ENCODE peak calls at places on chromosomes 11 and 22, in nine cellular contexts. One of them, this sample, is unnamed.

GRCh38 chr11:65826972-65827773 is 6.6 kb upstream of the SNX32 start:
- DNase-seq in upper lobe of right lung: no peak
- DNase-seq in thoracic aorta: no peak
- DNase-seq in naive thymus-derived CD4-positive, alpha-beta T cell: no peak
- DNase-seq in pancreas: no peak
- DNase-seq in lower lobe of right lung: no peak
- DNase-seq in Peyer's patch: peak; percentile 73
- DNase-seq in CD8-positive, alpha-beta T cell: no peak
- DNase-seq in neural progenitor cell: no peak
- DNase-seq in this sample: no peak

GRCh38 chr11:120832609-120833221 is 191.2 kb upstream of the TBCEL start:
- DNase-seq in Peyer's patch: no peak
- DNase-seq in lower lobe of right lung: no peak
- DNase-seq in neural progenitor cell: peak; percentile 68
- DNase-seq in pancreas: no peak
- DNase-seq in CD8-positive, alpha-beta T cell: no peak
- DNase-seq in thoracic aorta: no peak
- DNase-seq in upper lobe of right lung: no peak
- DNase-seq in naive thymus-derived CD4-positive, alpha-beta T cell: no peak
- DNase-seq in this sample: no peak

GRCh38 chr11:118929496-118930151 is 3.9 kb upstream of the BCL9L start:
- DNase-seq in thoracic aorta: peak; percentile 75
- DNase-seq in naive thymus-derived CD4-positive, alpha-beta T cell: peak; percentile 79
- DNase-seq in lower lobe of right lung: peak; percentile 89
- DNase-seq in CD8-positive, alpha-beta T cell: peak; percentile 92
- DNase-seq in neural progenitor cell: peak; percentile 94
- DNase-seq in Peyer's patch: peak; percentile 94
- DNase-seq in upper lobe of right lung: peak; percentile 92
- DNase-seq in pancreas: peak; percentile 95
- DNase-seq in this sample: peak; percentile 90

GRCh38 chr11:19117760-19118097 is 761 bp downstream of the ZDHHC13 start:
- DNase-seq in Peyer's patch: no peak
- DNase-seq in thoracic aorta: no peak
- DNase-seq in upper lobe of right lung: no peak
- DNase-seq in naive thymus-derived CD4-positive, alpha-beta T cell: no peak
- DNase-seq in CD8-positive, alpha-beta T cell: no peak
- DNase-seq in neural progenitor cell: no peak
- DNase-seq in pancreas: no peak
- DNase-seq in lower lobe of right lung: no peak
- DNase-seq in this sample: no peak

GRCh38 chr22:47095395-47096122 is 333.1 kb downstream of the TBC1D22A start:
- DNase-seq in pancreas: no peak
- DNase-seq in CD8-positive, alpha-beta T cell: no peak
- DNase-seq in thoracic aorta: no peak
- DNase-seq in upper lobe of right lung: no peak
- DNase-seq in naive thymus-derived CD4-positive, alpha-beta T cell: no peak
- DNase-seq in lower lobe of right lung: no peak
- DNase-seq in neural progenitor cell: no peak
- DNase-seq in Peyer's patch: no peak
- DNase-seq in this sample: no peak

GRCh38 chr11:44564653-44565007 is 833 bp upstream of the CD82 start:
- DNase-seq in lower lobe of right lung: peak; percentile 88
- DNase-seq in thoracic aorta: peak; percentile 83
- DNase-seq in Peyer's patch: peak; percentile 82
- DNase-seq in upper lobe of right lung: peak; percentile 90
- DNase-seq in naive thymus-derived CD4-positive, alpha-beta T cell: no peak
- DNase-seq in neural progenitor cell: no peak
- DNase-seq in CD8-positive, alpha-beta T cell: no peak
- DNase-seq in pancreas: peak; percentile 81
- DNase-seq in this sample: no peak

GRCh38 chr11:299081-299891 is at the start of gene IFITM5:
- DNase-seq in Peyer's patch: no peak
- DNase-seq in upper lobe of right lung: peak; percentile 64
- DNase-seq in CD8-positive, alpha-beta T cell: peak; percentile 18
- DNase-seq in lower lobe of right lung: peak; percentile 44
- DNase-seq in naive thymus-derived CD4-positive, alpha-beta T cell: no peak
- DNase-seq in pancreas: no peak
- DNase-seq in neural progenitor cell: no peak
- DNase-seq in thoracic aorta: no peak
- DNase-seq in this sample: no peak

GRCh38 chr11:113202431-113202830 is 112.0 kb upstream of the TTC12 start:
- DNase-seq in pancreas: no peak
- DNase-seq in lower lobe of right lung: no peak
- DNase-seq in naive thymus-derived CD4-positive, alpha-beta T cell: no peak
- DNase-seq in upper lobe of right lung: no peak
- DNase-seq in Peyer's patch: no peak
- DNase-seq in CD8-positive, alpha-beta T cell: no peak
- DNase-seq in thoracic aorta: no peak
- DNase-seq in neural progenitor cell: no peak
- DNase-seq in this sample: no peak

GRCh38 chr11:8796926-8797325 is 114.1 kb upstream of the AKIP1 start:
- DNase-seq in thoracic aorta: no peak
- DNase-seq in lower lobe of right lung: no peak
- DNase-seq in Peyer's patch: no peak
- DNase-seq in pancreas: no peak
- DNase-seq in CD8-positive, alpha-beta T cell: no peak
- DNase-seq in neural progenitor cell: no peak
- DNase-seq in naive thymus-derived CD4-positive, alpha-beta T cell: no peak
- DNase-seq in upper lobe of right lung: no peak
- DNase-seq in this sample: no peak

GRCh38 chr11:20112291-20113146 is 47.8 kb downstream of the DBX1 start:
- DNase-seq in Peyer's patch: peak; percentile 87
- DNase-seq in thoracic aorta: peak; percentile 85
- DNase-seq in neural progenitor cell: no peak
- DNase-seq in pancreas: peak; percentile 89
- DNase-seq in upper lobe of right lung: peak; percentile 72
- DNase-seq in lower lobe of right lung: no peak
- DNase-seq in CD8-positive, alpha-beta T cell: no peak
- DNase-seq in naive thymus-derived CD4-positive, alpha-beta T cell: no peak
- DNase-seq in this sample: no peak

GRCh38 chr11:5967708-5968107 is 586 bp downstream of the OR56A5 start:
- DNase-seq in Peyer's patch: no peak
- DNase-seq in pancreas: no peak
- DNase-seq in upper lobe of right lung: no peak
- DNase-seq in thoracic aorta: no peak
- DNase-seq in neural progenitor cell: no peak
- DNase-seq in CD8-positive, alpha-beta T cell: no peak
- DNase-seq in naive thymus-derived CD4-positive, alpha-beta T cell: no peak
- DNase-seq in lower lobe of right lung: no peak
- DNase-seq in this sample: no peak

GRCh38 chr22:45996241-45997076 is 19.5 kb upstream of the WNT7B start:
- DNase-seq in Peyer's patch: peak; percentile 70
- DNase-seq in thoracic aorta: no peak
- DNase-seq in upper lobe of right lung: peak; percentile 84
- DNase-seq in neural progenitor cell: no peak
- DNase-seq in naive thymus-derived CD4-positive, alpha-beta T cell: no peak
- DNase-seq in pancreas: peak; percentile 55
- DNase-seq in lower lobe of right lung: peak; percentile 86
- DNase-seq in CD8-positive, alpha-beta T cell: peak; percentile 15
- DNase-seq in this sample: no peak

DNA sequence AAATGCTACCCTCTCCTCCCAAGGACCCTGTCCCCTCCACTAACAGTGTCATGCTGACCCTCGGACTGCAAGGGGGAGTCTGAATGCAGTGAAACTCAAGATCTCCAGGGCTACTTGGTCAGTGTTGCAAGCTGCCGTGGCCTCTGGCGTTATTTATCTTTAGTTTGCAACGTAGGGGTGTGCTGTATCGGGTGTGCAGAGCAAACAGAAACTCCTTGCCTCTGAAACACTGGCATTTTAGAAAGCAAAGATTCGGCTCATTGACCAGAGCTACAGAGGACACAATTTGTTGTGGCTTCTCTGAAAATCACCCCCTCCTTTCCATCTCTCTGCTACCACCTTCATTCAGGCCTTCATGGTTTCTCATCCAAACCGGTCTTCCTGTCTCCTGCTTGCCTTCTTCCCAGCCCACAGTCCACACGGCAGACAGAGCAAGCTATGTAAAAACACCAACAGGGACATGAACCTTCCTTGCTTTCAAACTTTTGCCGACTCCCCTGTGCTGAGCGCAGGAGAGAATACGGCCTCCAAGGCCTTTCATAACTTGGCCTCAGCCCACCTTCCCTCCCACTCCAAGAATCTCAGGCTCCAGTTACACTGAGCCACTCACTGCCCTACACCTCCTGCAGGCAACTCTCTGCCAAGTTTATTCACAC is 14.9 kb downstream of the FZD4 start:
- DNase-seq in naive thymus-derived CD4-positive, alpha-beta T cell: no peak
- DNase-seq in neural progenitor cell: no peak
- DNase-seq in pancreas: peak; percentile 48
- DNase-seq in thoracic aorta: no peak
- DNase-seq in Peyer's patch: no peak
- DNase-seq in upper lobe of right lung: no peak
- DNase-seq in CD8-positive, alpha-beta T cell: no peak
- DNase-seq in lower lobe of right lung: no peak
- DNase-seq in this sample: no peak
- H3K27ac ChIP-seq in naive thymus-derived CD4-positive, alpha-beta T cell: no peak overlapping the region
- H3K27ac ChIP-seq in neural progenitor cell: no peak overlapping the region
- H3K27ac ChIP-seq in pancreas: peak overlapping the region; percentile 63
- H3K27ac ChIP-seq in thoracic aorta: peak overlapping the region; percentile 70
- H3K27ac ChIP-seq in Peyer's patch: peak overlapping the region; percentile 56
- H3K27ac ChIP-seq in upper lobe of right lung: peak overlapping the region; percentile 75
- H3K27ac ChIP-seq in CD8-positive, alpha-beta T cell: no peak overlapping the region
- H3K27ac ChIP-seq in lower lobe of right lung: peak overlapping the region; percentile 73
- H3K27ac ChIP-seq in this sample: no peak overlapping the region

DNA sequence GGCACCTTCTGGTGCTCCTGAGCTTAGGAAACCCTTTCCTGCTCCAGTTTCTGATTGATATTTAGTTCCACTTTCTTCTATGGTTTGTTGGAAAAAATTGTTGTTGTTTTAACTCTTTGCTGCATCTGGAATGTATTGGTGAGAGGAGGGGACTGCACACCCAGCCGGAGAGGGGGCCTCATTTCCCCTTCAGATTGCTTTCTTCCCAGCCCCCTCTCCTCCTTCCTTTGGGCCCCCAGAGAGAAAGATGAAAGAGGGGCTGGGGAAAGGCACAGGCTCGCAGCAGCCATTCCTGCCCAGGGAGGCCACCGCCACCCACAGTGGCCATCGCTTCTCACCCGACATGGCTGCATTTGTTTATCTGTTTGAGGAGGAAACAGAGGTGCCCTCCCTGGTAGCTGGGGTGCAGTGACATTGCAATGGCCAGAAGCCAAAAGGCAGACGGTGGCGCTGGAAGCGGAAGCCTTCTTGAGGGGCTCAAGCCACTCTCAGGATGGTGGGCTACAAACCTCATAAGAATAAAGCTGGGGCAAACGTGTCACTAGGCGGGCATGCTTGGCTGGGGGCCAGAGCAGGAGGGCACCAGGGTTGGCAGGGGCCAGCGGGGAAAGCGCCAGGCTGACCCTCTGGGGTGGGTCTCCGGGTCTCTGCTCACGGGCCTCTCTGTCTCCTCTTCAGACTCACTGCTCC is 12.4 kb downstream of the TNNT3 start:
- DNase-seq in Peyer's patch: no peak
- DNase-seq in lower lobe of right lung: no peak
- DNase-seq in CD8-positive, alpha-beta T cell: no peak
- DNase-seq in thoracic aorta: no peak
- DNase-seq in naive thymus-derived CD4-positive, alpha-beta T cell: no peak
- DNase-seq in pancreas: no peak
- DNase-seq in neural progenitor cell: no peak
- DNase-seq in upper lobe of right lung: no peak
- DNase-seq in this sample: no peak
- H3K4me1 ChIP-seq in Peyer's patch: no peaks in the 10 kb centered on the region
- H3K4me1 ChIP-seq in lower lobe of right lung: no peaks in the 10 kb centered on the region
- H3K4me1 ChIP-seq in CD8-positive, alpha-beta T cell: no peaks in the 10 kb centered on the region
- H3K4me1 ChIP-seq in thoracic aorta: no peaks in the 10 kb centered on the region
- H3K4me1 ChIP-seq in naive thymus-derived CD4-positive, alpha-beta T cell: no peaks in the 10 kb centered on the region
- H3K4me1 ChIP-seq in pancreas: no peaks in the 10 kb centered on the region
- H3K4me1 ChIP-seq in neural progenitor cell: peaks cover 4% of the 10 kb centered on the region
- H3K4me1 ChIP-seq in upper lobe of right lung: no peaks in the 10 kb centered on the region
- H3K4me1 ChIP-seq in this sample: no peaks in the 10 kb centered on the region

DNA sequence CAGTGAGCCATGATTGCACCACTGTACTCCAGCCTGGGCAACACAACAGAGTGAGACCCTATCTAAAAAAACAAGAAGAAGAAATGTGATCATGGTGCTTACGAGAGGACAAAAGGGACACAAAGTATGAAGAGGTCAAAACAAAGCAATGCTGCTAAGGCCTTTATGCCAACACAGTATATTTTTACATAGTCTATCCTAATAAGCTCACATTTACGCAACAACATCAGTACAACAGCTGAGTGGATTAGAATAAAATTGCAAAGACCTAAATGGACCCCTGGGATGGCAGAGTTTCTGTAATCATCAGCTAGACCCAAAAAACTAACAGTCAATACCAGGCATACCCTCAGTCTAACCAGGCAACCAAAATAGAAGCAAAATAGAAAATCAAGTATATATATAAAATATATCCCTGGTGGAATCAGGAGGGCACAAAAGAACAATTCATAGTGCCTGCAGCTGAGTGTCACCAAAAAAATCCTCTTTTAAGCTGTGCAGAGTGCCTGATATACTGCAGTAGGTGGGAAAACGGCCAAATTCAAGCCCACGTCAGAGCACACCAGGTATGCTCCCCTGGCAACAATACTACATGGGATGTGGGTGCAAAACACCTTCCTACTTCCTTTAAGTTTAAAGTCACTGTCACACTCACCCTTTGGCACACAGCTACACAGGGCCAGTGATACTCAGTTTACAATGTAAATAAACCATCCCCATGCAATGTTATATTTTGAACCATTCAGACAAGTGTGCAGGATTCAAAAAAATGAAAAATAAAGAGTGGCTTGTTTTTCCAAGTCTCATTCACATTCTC is 57.8 kb downstream of the RBFOX2 start:
- DNase-seq in naive thymus-derived CD4-positive, alpha-beta T cell: no peak
- DNase-seq in pancreas: no peak
- DNase-seq in CD8-positive, alpha-beta T cell: no peak
- DNase-seq in neural progenitor cell: no peak
- DNase-seq in upper lobe of right lung: no peak
- DNase-seq in lower lobe of right lung: no peak
- DNase-seq in thoracic aorta: no peak
- DNase-seq in Peyer's patch: no peak
- DNase-seq in this sample: no peak
- H3K27ac ChIP-seq in naive thymus-derived CD4-positive, alpha-beta T cell: no peak overlapping the region
- H3K27ac ChIP-seq in pancreas: peak overlapping the region; percentile 90
- H3K27ac ChIP-seq in CD8-positive, alpha-beta T cell: no peak overlapping the region
- H3K27ac ChIP-seq in neural progenitor cell: no peak overlapping the region
- H3K27ac ChIP-seq in upper lobe of right lung: peak overlapping the region; percentile 20
- H3K27ac ChIP-seq in lower lobe of right lung: peak overlapping the region; percentile 57
- H3K27ac ChIP-seq in thoracic aorta: peak overlapping the region; percentile 87
- H3K27ac ChIP-seq in Peyer's patch: no peak overlapping the region
- H3K27ac ChIP-seq in this sample: no peak overlapping the region

DNA sequence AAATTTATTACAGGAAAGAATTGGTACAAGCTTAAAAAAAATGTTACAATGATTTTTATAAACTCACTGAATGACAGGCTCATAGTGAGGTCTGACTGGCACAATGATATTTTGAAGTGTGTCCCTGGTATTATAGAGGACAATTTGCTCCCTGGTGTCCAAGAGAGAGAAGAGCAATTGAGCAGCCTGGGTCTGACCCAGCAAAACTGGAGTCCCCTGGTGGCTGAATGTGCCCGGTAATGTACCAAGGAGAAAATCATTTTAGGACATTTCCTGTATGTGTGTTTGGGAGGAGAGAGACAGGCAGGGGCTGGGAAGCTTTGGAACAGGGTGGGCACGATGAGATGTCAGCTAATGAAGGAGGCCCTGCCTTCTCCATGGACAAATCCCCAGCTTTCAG is 125.3 kb downstream of the APOL5 start:
- DNase-seq in neural progenitor cell: peak; percentile 57
- DNase-seq in lower lobe of right lung: no peak
- DNase-seq in naive thymus-derived CD4-positive, alpha-beta T cell: no peak
- DNase-seq in pancreas: no peak
- DNase-seq in Peyer's patch: peak; percentile 53
- DNase-seq in CD8-positive, alpha-beta T cell: no peak
- DNase-seq in thoracic aorta: no peak
- DNase-seq in upper lobe of right lung: no peak
- DNase-seq in this sample: no peak
- H3K4me1 ChIP-seq in neural progenitor cell: peaks cover 12% of the 10 kb centered on the region
- H3K4me1 ChIP-seq in lower lobe of right lung: peaks cover 21% of the 10 kb centered on the region
- H3K4me1 ChIP-seq in naive thymus-derived CD4-positive, alpha-beta T cell: peaks cover 4% of the 10 kb centered on the region
- H3K4me1 ChIP-seq in pancreas: peaks cover 22% of the 10 kb centered on the region
- H3K4me1 ChIP-seq in Peyer's patch: no peaks in the 10 kb centered on the region
- H3K4me1 ChIP-seq in CD8-positive, alpha-beta T cell: peaks cover 5% of the 10 kb centered on the region
- H3K4me1 ChIP-seq in thoracic aorta: peaks cover 4% of the 10 kb centered on the region
- H3K4me1 ChIP-seq in upper lobe of right lung: no peaks in the 10 kb centered on the region
- H3K4me1 ChIP-seq in this sample: no peaks in the 10 kb centered on the region